ENCODE peak calls at places on chromosomes 6 and 20, in five cellular contexts. N is keratinocyte, Q is neural progenitor cell, R is PC-9, B is fibroblast of lung. W is an unnamed sample.

GRCh38 chr6:119671105-119671504 is 321.5 kb upstream of the MAN1A1 start:
- DNase-seq in B (no peak), R (no peak), Q (peak; percentile 39), N (no peak), W (no peak)

GRCh38 chr6:156809034-156809433 is 31.9 kb downstream of the ARID1B start:
- DNase-seq in R (no peak), N (no peak), Q (no peak), B (peak; percentile 37), W (no peak)

GRCh38 chr20:17456226-17456625 is 75.0 kb downstream of the BFSP1 start:
- DNase-seq in N (no peak), Q (no peak), R (no peak), B (no peak), W (no peak)

GRCh38 chr6:31948753-31949413 is 3.0 kb downstream of the CFB start:
- DNase-seq in R (peak; percentile 86), B (peak; percentile 21), N (no peak), Q (no peak), W (no peak)

GRCh38 chr20:6040958-6041807 is 12.7 kb downstream of the LRRN4 start:
- DNase-seq in Q (no peak), N (no peak), R (no peak), B (no peak), W (no peak)

GRCh38 chr6:108921547-108922331 is 73.5 kb downstream of the ARMC2 start:
- DNase-seq in Q (no peak), B (peak; percentile 89), R (no peak), N (no peak), W (no peak)

GRCh38 chr6:70956451-70957283 is at the start of gene B3GAT2:
- DNase-seq in Q (peak; percentile 79), N (no peak), B (peak; percentile 15), R (no peak), W (peak; percentile 47)

GRCh38 chr6:96522469-96523009 is 933 bp downstream of the UFL1 start:
- DNase-seq in B (peak; percentile 32), R (no peak), N (no peak), Q (no peak), W (peak; percentile 5)

GRCh38 chr20:50504231-50504823 is 5.9 kb upstream of the PTPN1 start:
- DNase-seq in B (no peak), Q (no peak), N (no peak), R (no peak), W (no peak)

GRCh38 chr6:90492798-90493197 is 94.1 kb downstream of the MAP3K7 start:
- DNase-seq in R (no peak), B (no peak), Q (no peak), N (no peak), W (no peak)

GRCh38 chr6:14596410-14596809 is 478.8 kb downstream of the CD83 start:
- DNase-seq in N (no peak), Q (no peak), B (peak; percentile 89), R (peak; percentile 43), W (peak; percentile 8)

GRCh38 chr6:152720964-152721363 is 23.3 kb downstream of the MYCT1 start:
- DNase-seq in Q (no peak), N (no peak), R (no peak), B (peak; percentile 32), W (no peak)

GRCh38 chr6:126107475-126108121 is 121.3 kb downstream of the TRMT11 start:
- DNase-seq in N (no peak), Q (peak; percentile 77), R (no peak), B (peak; percentile 48), W (no peak)

GRCh38 chr6:35078226-35078850 is 62.8 kb downstream of the TCP11 start:
- DNase-seq in B (no peak), N (no peak), R (no peak), Q (no peak), W (no peak)

GRCh38 chr6:146359123-146359522 is 184.5 kb upstream of the RAB32 start:
- DNase-seq in B (no peak), R (no peak), N (no peak), Q (no peak), W (no peak)

GRCh38 chr6:14775528-14775927 is 470.3 kb upstream of the JARID2 start:
- DNase-seq in Q (no peak), R (no peak), N (no peak), B (no peak), W (no peak)

GRCh38 chr6:144634371-144634770 is 349.2 kb downstream of the UTRN start:
- DNase-seq in B (no peak), R (no peak), Q (no peak), N (no peak), W (no peak)

GRCh38 chr6:139886396-139886795 is 511.9 kb upstream of the CITED2 start:
- DNase-seq in B (no peak), N (no peak), Q (no peak), R (no peak), W (no peak)

GRCh38 chr20:32539817-32540675 is 45.1 kb downstream of the NOL4L start:
- DNase-seq in Q (no peak), R (peak; percentile 81), B (no peak), N (no peak), W (peak; percentile 71)

GRCh38 chr6:116404706-116405105 is 34.0 kb downstream of the DSE start:
- DNase-seq in R (no peak), B (peak; percentile 52), Q (no peak), N (no peak), W (no peak)

GRCh38 chr6:111871207-111871606 is 2.0 kb downstream of the FYN start:
- DNase-seq in Q (no peak), B (no peak), N (no peak), R (no peak), W (no peak)

GRCh38 chr6:76451926-76452709 is 379.7 kb upstream of the IMPG1 start:
- DNase-seq in R (no peak), Q (no peak), N (no peak), B (no peak), W (no peak)

GRCh38 chr20:36886859-36887778 is 11.2 kb downstream of the TLDC2 start:
- DNase-seq in N (peak; percentile 62), R (peak; percentile 66), B (peak; percentile 62), Q (peak; percentile 92), W (peak; percentile 90)

DNA sequence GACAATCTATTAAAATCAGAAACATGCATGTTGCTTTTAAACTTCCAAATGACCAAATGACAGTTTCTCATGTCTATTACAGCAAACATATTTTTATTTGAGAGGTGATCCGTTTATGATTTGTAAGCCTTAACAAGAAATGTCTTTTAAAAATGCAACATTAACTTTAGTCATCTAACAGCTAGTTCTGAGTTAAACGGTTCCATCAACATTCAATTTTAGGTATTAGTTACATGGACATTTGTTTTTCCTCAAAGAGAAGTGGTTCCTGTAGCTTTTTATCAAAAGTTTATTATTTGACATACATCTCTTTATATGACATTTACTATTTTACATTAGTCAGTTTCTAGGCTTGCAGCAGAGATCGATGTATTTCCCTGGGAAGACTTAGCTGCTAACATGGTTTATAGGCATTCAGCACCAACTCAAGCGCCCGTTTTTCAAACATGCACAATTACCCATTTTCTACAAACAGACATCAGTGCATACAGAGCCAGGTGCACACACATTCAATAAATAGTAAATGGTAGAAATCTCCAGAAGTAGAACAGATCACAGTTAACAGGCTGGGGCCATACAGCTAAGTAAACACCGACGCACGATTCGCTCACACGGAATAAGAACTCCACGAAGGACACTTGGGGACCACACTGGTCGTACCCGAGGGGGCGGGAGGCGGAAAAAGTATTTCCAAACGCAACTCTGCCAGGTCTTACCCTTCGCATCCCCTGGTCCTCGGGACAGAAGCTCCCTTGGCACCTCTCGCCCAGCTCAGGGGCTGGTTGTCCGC is 865 bp downstream of the CNR1 start:
- DNase-seq in N (no peak), R (no peak), B (no peak), Q (no peak), W (peak; percentile 5)
- TF ChIP-seq EZH2 in N (peak; percentile 50), R (no peak), B (peak; percentile 57), Q (no peak), W (no peak)

DNA sequence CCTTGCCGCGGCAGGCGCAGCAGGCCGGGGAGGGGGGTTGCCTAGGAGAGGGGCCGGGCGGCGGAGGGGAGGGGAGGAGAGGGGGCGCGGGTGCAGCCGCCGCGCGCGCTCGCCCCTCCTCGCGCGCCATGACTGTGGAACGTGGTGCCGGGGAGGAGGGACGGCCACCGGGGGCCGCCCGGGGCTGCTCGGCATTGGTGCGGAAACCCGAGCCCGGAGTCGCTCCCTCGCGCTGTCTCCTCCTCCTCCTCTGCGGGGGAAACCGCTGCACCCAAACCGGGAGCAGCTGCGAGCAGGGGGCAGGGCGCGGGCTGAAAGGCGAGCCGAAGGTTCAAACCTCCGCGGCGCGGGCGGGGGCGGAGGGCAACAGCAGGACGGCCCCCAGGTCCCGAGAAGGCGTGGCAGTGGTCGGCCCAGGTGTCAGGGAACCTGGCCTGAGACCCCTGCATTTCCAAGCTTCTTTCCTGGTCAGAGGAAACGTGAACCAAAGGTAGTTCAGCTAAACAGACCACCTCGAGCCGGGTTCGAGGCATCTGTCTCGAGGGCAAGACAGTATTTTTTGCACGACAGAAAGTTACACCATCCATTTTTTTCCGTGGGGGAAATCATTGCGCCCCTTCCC is 1.4 kb upstream of the TRERF1 start:
- DNase-seq in R (peak; percentile 75), N (no peak), B (peak; percentile 94), Q (peak; percentile 96), W (peak; percentile 93)
- TF ChIP-seq CTCF in R (no peak), N (no peak), B (no peak), Q (no peak), W (no peak)

GRCh38 chr20:57714409-57715267 is 4.8 kb upstream of the PMEPA1 start:
- DNase-seq in R (peak; percentile 90), B (peak; percentile 82), Q (no peak), N (no peak), W (no peak)

GRCh38 chr20:57713505-57713903 is 3.7 kb upstream of the PMEPA1 start:
- DNase-seq in R (peak; percentile 67), Q (no peak), N (no peak), B (no peak), W (no peak)

GRCh38 chr20:57713951-57714350 is 4.1 kb upstream of the PMEPA1 start:
- DNase-seq in Q (no peak), R (no peak), N (no peak), B (no peak), W (no peak)

GRCh38 chr20:57711826-57712225 is 2.0 kb upstream of the PMEPA1 start:
- DNase-seq in B (no peak), N (no peak), R (no peak), Q (no peak), W (no peak)

GRCh38 chr20:57712851-57713504 is 3.2 kb upstream of the PMEPA1 start:
- DNase-seq in B (no peak), R (no peak), N (no peak), Q (no peak), W (no peak)
- TF ChIP-seq EZH2 in B (no peak), R (no peak), N (no peak), Q (no peak), W (no peak)

GRCh38 chr20:53678315-53678989 is 84.8 kb upstream of the ZNF217 start:
- DNase-seq in B (no peak), Q (no peak), N (no peak), R (no peak), W (no peak)
- TF ChIP-seq CTCF in B (no peak), Q (no peak), N (no peak), R (no peak), W (no peak)

GRCh38 chr6:10409766-10410209 is 5.1 kb downstream of the TFAP2A start:
- DNase-seq in R (no peak), N (no peak), B (no peak), Q (peak; percentile 39), W (no peak)
- TF ChIP-seq EZH2 in R (no peak), N (no peak), B (peak; percentile 78), Q (peak; percentile 99), W (peak; percentile 94)